ENCODE peak calls at places on chromosomes 2 and 18, in eight cellular contexts. K is kidney, F is K562, L is tibial artery, I is ovary, U is body of pancreas, A is HAP-1, G is BE2C. X is an unnamed sample. For H3K9me3 and H3K4me1, the result is how much of the 10 kb centered on the place peaks cover.

GRCh38 chr2:233399306-233400225 is 45.3 kb downstream of the DGKD start:
- DNase-seq in G (no peak), U (no peak), L (no peak), I (no peak), A (no peak), F (no peak), K (no peak), X (no peak)

GRCh38 chr2:45119038-45119437 is 109.8 kb upstream of the SIX2 start:
- DNase-seq in A (no peak), K (no peak), G (no peak), F (no peak), U (no peak), I (no peak), L (no peak), X (no peak)

GRCh38 chr2:2623939-2624338 is 292.9 kb upstream of the MYT1L start:
- DNase-seq in G (no peak), F (no peak), K (no peak), I (no peak), U (no peak), L (no peak), A (no peak), X (no peak)

GRCh38 chr2:8328189-8328588 is 353.7 kb upstream of the ID2 start:
- DNase-seq in U (no peak), I (no peak), A (no peak), F (no peak), K (peak), L (no peak), G (no peak), X (no peak)

GRCh38 chr2:215847718-215848117 is 165.6 kb downstream of the MREG start:
- DNase-seq in F (no peak), U (no peak), A (no peak), I (no peak), K (no peak), G (no peak), L (no peak), X (no peak)

GRCh38 chr2:118569876-118570535 is 277.4 kb downstream of the EN1 start:
- DNase-seq in F (no peak), K (no peak), I (no peak), A (no peak), U (no peak), G (no peak), L (no peak), X (no peak)

GRCh38 chr2:95275601-95276243 is 1.5 kb downstream of the PROM2 start:
- DNase-seq in K (peak), A (no peak), L (peak), U (peak), I (peak), F (no peak), G (no peak), X (no peak)

GRCh38 chr2:187299122-187299906 is 148.7 kb downstream of the CALCRL start:
- DNase-seq in A (peak), K (no peak), G (no peak), L (no peak), U (no peak), F (no peak), I (no peak), X (no peak)

GRCh38 chr2:71531522-71532047 is 78.2 kb downstream of the DYSF start:
- DNase-seq in K (no peak), I (no peak), F (peak), U (no peak), G (no peak), L (peak), A (no peak), X (no peak)

GRCh38 chr2:151760139-151760650 is 25.9 kb upstream of the NEB start:
- DNase-seq in A (no peak), F (peak), L (no peak), G (no peak), I (no peak), K (no peak), U (no peak), X (no peak)

GRCh38 chr2:221914334-221914733 is 342.2 kb upstream of the EPHA4 start:
- DNase-seq in L (no peak), G (no peak), K (no peak), A (no peak), F (no peak), I (no peak), U (no peak), X (no peak)

GRCh38 chr2:133833746-133834145 is 265.5 kb upstream of the NCKAP5 start:
- DNase-seq in G (no peak), U (no peak), L (no peak), F (no peak), I (no peak), A (no peak), K (no peak), X (no peak)

GRCh38 chr2:238866656-238867277 is 18.9 kb downstream of the TWIST2 start:
- DNase-seq in U (no peak), A (no peak), G (no peak), I (no peak), K (no peak), L (peak), F (no peak), X (no peak)

GRCh38 chr2:233440714-233441113 is 86.4 kb downstream of the DGKD start:
- DNase-seq in I (no peak), F (no peak), L (peak), K (no peak), A (no peak), U (no peak), G (no peak), X (no peak)

GRCh38 chr2:218322756-218323525 is 30.6 kb upstream of the TMBIM1 start:
- DNase-seq in I (peak), L (peak), G (peak), F (peak), A (peak), K (peak), U (peak), X (peak)

GRCh38 chr2:182870227-182870626 is 3.8 kb upstream of the FRZB start:
- DNase-seq in L (no peak), A (peak), I (no peak), G (peak), K (no peak), U (no peak), F (peak), X (no peak)

GRCh38 chr2:227460079-227460485 is 11.9 kb upstream of the AGFG1 start:
- DNase-seq in A (no peak), G (peak), L (no peak), K (no peak), F (peak), I (no peak), U (no peak), X (no peak)

GRCh38 chr18:47166235-47166634 is 9.9 kb downstream of the IER3IP1 start:
- DNase-seq in A (no peak), F (no peak), U (no peak), I (no peak), G (no peak), K (no peak), L (no peak), X (no peak)

GRCh38 chr18:50313031-50313607 is 25.6 kb upstream of the CXXC1 start:
- DNase-seq in I (no peak), U (no peak), F (no peak), A (no peak), K (no peak), L (no peak), G (no peak), X (no peak)

GRCh38 chr2:7288484-7288883 is 371.3 kb downstream of the RNF144A start:
- DNase-seq in K (no peak), A (no peak), F (no peak), L (no peak), U (no peak), G (no peak), I (no peak), X (no peak)

GRCh38 chr18:6256521-6256920 is 158.2 kb downstream of the L3MBTL4 start:
- DNase-seq in U (no peak), I (no peak), G (no peak), F (no peak), A (no peak), K (no peak), L (no peak), X (no peak)

GRCh38 chr2:180017764-180018163 is 10.7 kb upstream of the CWC22 start:
- DNase-seq in A (no peak), F (no peak), G (no peak), U (no peak), K (no peak), I (no peak), L (peak), X (peak)

DNA sequence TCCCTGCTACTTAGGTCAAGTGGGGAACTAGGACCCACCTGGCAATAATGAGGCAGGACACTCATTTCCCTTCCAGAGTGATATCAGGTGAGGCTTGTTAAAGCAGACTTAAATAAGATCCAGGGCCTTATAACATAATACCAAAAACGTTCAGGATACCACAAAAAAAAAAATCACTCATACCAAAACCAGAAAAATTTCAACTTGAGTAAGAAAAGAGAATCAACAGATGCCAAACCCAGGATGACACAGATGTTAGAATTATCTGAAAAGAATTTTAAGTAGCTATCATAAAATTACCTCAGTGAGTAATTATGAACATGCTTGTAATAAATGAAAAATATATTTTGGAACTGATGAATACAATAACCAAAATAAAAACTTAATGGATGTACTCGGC is 255.6 kb upstream of the OSR1 start:
- DNase-seq in A (no peak), I (no peak), G (no peak), U (no peak), F (no peak), K (no peak), L (no peak), X (no peak)
- H3K9me3 ChIP-seq in A (under half), I (under half), G (under half), U (under half), F (under half), K (under half), L (under half), X (under half)

GRCh38 chr2:202034249-202035088 is 814 bp downstream of the FZD7 start:
- DNase-seq in F (peak), L (peak), I (peak), K (peak), A (peak), U (peak), G (peak), X (no peak)
- H3K4me1 ChIP-seq in F (under half), L (half or more), I (under half), K (under half), A (half or more), U (under half), G (under half), X (under half)

GRCh38 chr2:132465917-132466316 is 49.3 kb downstream of the GPR39 start:
- DNase-seq in G (no peak), A (no peak), K (no peak), F (no peak), U (no peak), I (no peak), L (no peak), X (no peak)
- H3K9me3 ChIP-seq in G (under half), A (under half), K (under half), F (under half), U (under half), I (under half), L (under half), X (under half)

DNA sequence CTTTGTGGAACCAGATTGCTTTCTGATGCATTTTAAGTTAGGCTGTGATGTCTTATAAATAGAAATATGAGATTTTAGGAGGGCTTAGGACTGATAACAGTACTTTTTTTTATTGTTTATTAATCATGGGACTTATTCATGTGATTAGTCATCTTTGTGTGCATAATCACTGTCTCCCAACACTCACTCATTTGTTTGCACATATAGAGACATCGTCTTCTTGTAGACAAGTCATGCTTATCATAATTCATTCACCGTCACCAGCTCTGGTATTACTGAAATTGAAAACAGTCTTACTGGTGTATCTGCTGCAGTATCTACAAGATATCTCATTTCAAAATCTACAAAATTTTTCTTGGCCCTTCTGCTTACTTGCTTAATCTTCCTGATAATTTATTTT is 45.8 kb downstream of the WDR7 start:
- DNase-seq in K (no peak), F (no peak), G (no peak), U (no peak), A (no peak), I (no peak), L (no peak), X (no peak)
- H3K4me1 ChIP-seq in K (under half), F (under half), G (under half), U (under half), A (under half), I (under half), L (under half), X (under half)

DNA sequence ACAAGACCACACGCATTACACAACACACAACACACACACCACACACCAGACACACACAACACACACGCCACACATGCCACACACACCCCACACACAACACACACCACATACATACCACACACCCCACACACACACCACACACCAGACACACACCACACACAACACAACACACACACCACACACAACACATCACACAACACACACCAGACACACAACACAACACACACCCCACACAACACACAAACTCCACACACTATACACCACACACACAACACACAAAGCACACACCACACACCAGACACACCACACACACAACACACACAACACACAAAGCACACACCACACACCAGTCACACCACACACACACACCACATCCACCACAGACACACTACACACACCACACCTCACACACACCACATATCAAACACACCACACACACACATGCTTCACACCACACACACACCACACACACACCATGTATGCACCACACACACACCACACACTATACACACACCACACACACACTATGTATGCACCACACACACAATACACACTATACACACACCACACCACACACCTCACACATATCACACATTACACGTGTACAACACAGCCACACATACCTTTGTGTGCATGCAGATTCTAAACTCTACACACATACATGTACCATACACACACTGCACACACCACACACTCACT is 72.2 kb downstream of the TMEM18 start:
- DNase-seq in F (no peak), U (no peak), K (no peak), A (no peak), G (no peak), I (no peak), L (no peak), X (no peak)
- H3K9me3 ChIP-seq in F (under half), U (under half), K (under half), A (under half), G (under half), I (under half), L (under half), X (under half)

DNA sequence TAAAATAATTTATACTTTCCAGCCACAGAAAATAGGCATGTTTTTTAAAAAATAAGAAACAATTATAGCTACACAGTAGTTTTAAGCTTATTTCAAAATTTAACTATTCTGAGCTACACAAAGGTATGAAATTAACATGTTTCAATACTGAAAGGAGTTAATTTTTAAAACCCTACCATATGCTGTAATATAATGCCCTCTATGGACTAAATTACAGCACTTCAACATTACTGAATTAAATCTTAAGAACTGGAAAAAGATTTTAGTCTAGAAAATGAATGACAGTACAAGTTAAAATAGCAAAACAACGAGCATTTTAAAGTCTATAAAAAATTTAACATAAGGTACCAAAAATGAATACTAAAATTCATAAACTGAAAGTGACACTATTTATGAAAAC is 36.3 kb downstream of the RTN4 start:
- DNase-seq in F (no peak), G (no peak), U (no peak), L (no peak), A (no peak), K (no peak), I (no peak), X (no peak)
- H3K4me1 ChIP-seq in F (under half), G (under half), U (half or more), L (half or more), A (half or more), K (under half), I (under half), X (under half)

DNA sequence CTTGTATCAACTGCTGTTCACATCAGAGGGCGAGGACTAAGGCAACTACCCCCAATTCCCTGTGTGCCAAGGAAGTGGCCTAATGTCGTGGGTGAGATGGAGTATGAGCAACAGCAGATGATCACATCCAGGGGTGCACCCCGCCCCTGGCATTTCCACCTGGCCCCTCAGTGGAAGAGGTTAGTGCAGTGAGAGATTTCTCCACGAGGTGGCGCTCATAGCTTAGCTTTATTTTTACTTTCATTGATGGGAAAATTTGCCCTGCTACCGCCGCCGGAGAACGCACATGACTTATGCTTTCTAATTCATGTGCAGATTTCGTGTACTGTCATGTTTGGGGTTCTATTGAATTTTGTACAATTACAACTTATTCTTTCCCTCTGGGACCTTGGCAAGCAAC is 470.6 kb upstream of the MEX3C start:
- DNase-seq in U (peak), L (no peak), G (peak), I (no peak), A (peak), F (peak), K (no peak), X (peak)
- H3K9me3 ChIP-seq in U (under half), L (under half), G (under half), I (under half), A (under half), F (under half), K (under half), X (under half)

DNA sequence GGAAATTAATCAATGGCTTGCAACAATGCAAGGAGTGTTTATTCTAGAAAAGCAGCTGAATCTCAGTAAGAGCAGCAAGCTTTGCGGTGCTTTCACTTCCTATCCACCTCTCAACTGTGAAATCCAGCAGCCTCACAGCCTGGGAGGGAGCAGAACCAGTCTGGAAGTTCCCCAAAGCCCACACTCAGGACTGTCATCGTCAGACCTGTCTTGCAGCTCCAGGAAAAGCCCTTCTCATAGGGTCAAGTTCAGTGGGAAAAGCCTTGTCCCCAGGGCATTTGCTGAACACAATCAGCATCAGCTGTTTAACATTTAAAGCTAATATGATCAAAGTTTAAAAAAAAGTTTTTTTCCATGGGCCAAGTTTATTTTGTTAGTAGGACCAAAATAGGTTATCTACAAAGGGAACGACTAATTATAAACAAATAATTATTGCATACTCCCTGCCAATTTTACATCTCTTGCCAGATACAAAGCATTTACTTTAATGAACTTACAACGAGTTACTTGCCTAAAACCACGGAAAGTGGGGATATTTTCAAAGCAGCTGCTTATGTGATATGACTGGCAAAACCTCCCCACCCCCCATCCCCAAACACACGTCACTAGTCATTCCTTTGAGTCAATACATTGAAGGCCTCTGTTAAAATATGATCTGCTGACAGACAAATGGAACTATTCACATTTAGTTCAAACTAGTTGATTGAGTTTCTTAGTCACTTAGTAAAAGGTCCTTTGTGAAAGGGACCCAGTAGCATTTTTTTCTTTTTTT is 36.8 kb downstream of the PARD6G start:
- DNase-seq in L (no peak), U (peak), K (no peak), F (no peak), A (no peak), I (no peak), G (no peak), X (no peak)
- H3K4me1 ChIP-seq in L (under half), U (under half), K (under half), F (under half), A (under half), I (under half), G (under half), X (under half)

DNA sequence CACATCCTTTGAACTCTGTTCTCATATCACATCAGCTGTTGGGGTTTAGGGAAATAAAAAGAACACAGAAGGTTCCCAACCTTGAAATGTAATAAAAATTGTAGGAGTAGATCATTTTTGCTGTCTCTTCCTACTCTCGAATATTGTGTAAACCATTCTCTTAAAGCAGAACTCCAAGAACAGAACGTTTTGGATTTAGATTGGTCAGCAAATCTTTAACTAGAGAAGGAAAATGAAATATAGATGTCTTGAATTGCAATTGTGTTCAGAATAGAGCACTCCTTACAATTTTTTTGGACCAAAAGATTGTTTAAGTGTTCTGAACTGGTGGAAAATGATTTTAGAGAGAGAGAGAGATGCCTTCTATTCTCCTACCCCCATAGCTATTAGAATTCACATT is 23.9 kb upstream of the THSD7B start:
- DNase-seq in G (no peak), K (no peak), L (no peak), A (no peak), F (no peak), I (no peak), U (no peak), X (no peak)
- H3K9me3 ChIP-seq in G (under half), K (under half), L (under half), A (under half), F (under half), I (under half), U (under half), X (under half)